ENCODE peak calls at places on chromosomes 4 and X, in eight cellular contexts. X is upper lobe of left lung, H is K562, F is right lobe of liver, P is body of pancreas, V is HepG2, M is IMR-90, C is HCT116. N is an unnamed sample. For H3K4me1, the result is how much of the 10 kb centered on the place peaks cover.

GRCh38 chrX:49884290-49884862 is 5.1 kb downstream of the USP27X start:
- DNase-seq in X (peak), H (peak), F (peak), P (peak), V (peak), M (peak), C (peak), N (peak)

GRCh38 chr4:57442834-57443291 is 332.7 kb upstream of the IGFBP7 start:
- DNase-seq in X (no peak), H (peak), F (peak), P (peak), V (peak), M (peak), C (no peak), N (no peak)

GRCh38 chr4:128061566-128062536 is 739 bp downstream of the LARP1B start:
- DNase-seq in X (no peak), H (peak), F (peak), P (peak), V (peak), M (peak), C (peak), N (peak)

GRCh38 chrX:68703849-68704248 is 56.4 kb downstream of the STARD8 start:
- DNase-seq in X (no peak), H (no peak), F (no peak), P (no peak), V (no peak), M (no peak), C (no peak), N (no peak)

GRCh38 chrX:31213941-31214340 is 142.1 kb upstream of the FTHL17 start:
- DNase-seq in X (no peak), H (peak), F (no peak), P (peak), V (no peak), M (peak), C (no peak), N (no peak)

GRCh38 chrX:135512508-135513139 is 7.8 kb upstream of the INTS6L start:
- DNase-seq in X (no peak), H (no peak), F (no peak), P (no peak), V (no peak), M (no peak), C (no peak), N (no peak)

GRCh38 chr4:145216532-145216931 is 36.1 kb upstream of the OTUD4 start:
- DNase-seq in X (no peak), H (no peak), F (no peak), P (no peak), V (no peak), M (peak), C (peak), N (no peak)

GRCh38 chr4:77652237-77652897 is 46.7 kb downstream of the CXCL13 start:
- DNase-seq in X (no peak), H (no peak), F (no peak), P (peak), V (no peak), M (no peak), C (no peak), N (no peak)

GRCh38 chr4:150385606-150386005 is 196.3 kb upstream of the MAB21L2 start:
- DNase-seq in X (no peak), H (no peak), F (no peak), P (peak), V (no peak), M (peak), C (no peak), N (no peak)

GRCh38 chr4:7172508-7172907 is 19.8 kb upstream of the SORCS2 start:
- DNase-seq in X (no peak), H (no peak), F (no peak), P (no peak), V (no peak), M (no peak), C (no peak), N (peak)

GRCh38 chr4:93183589-93183988 is 645.0 kb upstream of the ATOH1 start:
- DNase-seq in X (no peak), H (no peak), F (no peak), P (no peak), V (no peak), M (no peak), C (no peak), N (no peak)

GRCh38 chrX:145817666-145818521 is at the start of gene SLITRK2:
- DNase-seq in X (peak), H (no peak), F (peak), P (peak), V (no peak), M (no peak), C (no peak), N (peak)

GRCh38 chr4:73853246-73853704 is at the start of gene PF4V1:
- DNase-seq in X (peak), H (no peak), F (peak), P (peak), V (no peak), M (no peak), C (no peak), N (peak)

GRCh38 chrX:52544147-52544840 is 27.4 kb upstream of the XAGE1B start:
- DNase-seq in X (no peak), H (no peak), F (no peak), P (no peak), V (no peak), M (no peak), C (no peak), N (no peak)

GRCh38 chr4:106584590-106584989 is 216.0 kb upstream of the GIMD1 start:
- DNase-seq in X (no peak), H (no peak), F (no peak), P (no peak), V (no peak), M (peak), C (no peak), N (no peak)

GRCh38 chr4:1045193-1045594 is 33.8 kb downstream of the FGFRL1 start:
- DNase-seq in X (peak), H (no peak), F (peak), P (peak), V (no peak), M (no peak), C (no peak), N (peak)

GRCh38 chrX:110992611-110993010 is 103.4 kb upstream of the PAK3 start:
- DNase-seq in X (no peak), H (peak), F (no peak), P (peak), V (peak), M (peak), C (no peak), N (no peak)

GRCh38 chr4:20395160-20395773 is 143.6 kb downstream of the SLIT2 start:
- DNase-seq in X (no peak), H (peak), F (peak), P (peak), V (peak), M (peak), C (peak), N (no peak)

GRCh38 chrX:149950681-149951080 is 12.4 kb upstream of the EOLA2 start:
- DNase-seq in X (no peak), H (peak), F (no peak), P (no peak), V (peak), M (peak), C (peak), N (no peak)

GRCh38 chrX:136759968-136760367 is 20.8 kb downstream of the ARHGEF6 start:
- DNase-seq in X (no peak), H (no peak), F (no peak), P (no peak), V (no peak), M (no peak), C (no peak), N (no peak)

GRCh38 chrX:106168107-106168506 is at the start of gene PWWP3B:
- DNase-seq in X (no peak), H (no peak), F (peak), P (peak), V (no peak), M (no peak), C (peak), N (no peak)

GRCh38 chr4:73222466-73223257 is 35.9 kb downstream of the ANKRD17 start:
- DNase-seq in X (no peak), H (peak), F (no peak), P (peak), V (peak), M (peak), C (peak), N (no peak)

GRCh38 chr4:155883895-155884294 is 17.8 kb upstream of the ASIC5 start:
- DNase-seq in X (no peak), H (no peak), F (no peak), P (no peak), V (no peak), M (no peak), C (no peak), N (no peak)

GRCh38 chrX:47585273-47585672 is 3.0 kb downstream of the TIMP1 start:
- DNase-seq in X (peak), H (no peak), F (no peak), P (no peak), V (no peak), M (no peak), C (no peak), N (no peak)

GRCh38 chrX:47586043-47586787 is 4.0 kb downstream of the TIMP1 start:
- DNase-seq in X (no peak), H (no peak), F (no peak), P (no peak), V (no peak), M (no peak), C (no peak), N (no peak)

GRCh38 chrX:47587906-47588735 is 5.9 kb downstream of the TIMP1 start:
- DNase-seq in X (no peak), H (no peak), F (no peak), P (no peak), V (no peak), M (no peak), C (no peak), N (no peak)

GRCh38 chrX:47584714-47585113 is 2.5 kb downstream of the TIMP1 start:
- DNase-seq in X (no peak), H (no peak), F (no peak), P (no peak), V (no peak), M (no peak), C (no peak), N (no peak)

GRCh38 chrX:47587091-47587891 is 5.1 kb downstream of the TIMP1 start:
- DNase-seq in X (no peak), H (no peak), F (no peak), P (no peak), V (no peak), M (peak), C (no peak), N (no peak)
- TF ChIP-seq POLR2A in X (no peak), H (peak), F (no peak), P (no peak), V (no peak), M (peak), C (no peak), N (no peak)

DNA sequence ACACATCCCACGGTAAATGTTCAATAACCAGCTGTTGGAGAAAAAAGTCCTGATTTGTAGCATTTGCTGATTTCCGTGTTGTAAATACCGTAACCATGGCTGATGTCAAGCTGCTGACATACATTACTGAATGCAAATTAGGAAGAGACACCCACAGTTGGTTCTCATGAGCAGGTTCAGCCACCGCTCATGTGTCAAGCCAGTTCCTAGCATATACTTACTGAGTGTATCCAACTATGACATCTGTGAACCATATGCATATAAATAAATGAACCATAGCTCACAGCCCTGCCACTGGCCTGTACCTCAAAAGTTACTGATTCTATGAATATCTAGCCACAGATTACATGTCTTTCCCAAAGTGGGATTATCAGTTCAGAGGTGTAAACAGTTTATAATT is 29.5 kb downstream of the FHDC1 start:
- DNase-seq in X (no peak), H (no peak), F (no peak), P (no peak), V (no peak), M (peak), C (no peak), N (no peak)
- H3K4me1 ChIP-seq in X (under half), H (under half), F (under half), P (under half), V (under half), M (under half), C (under half), N (under half)

DNA sequence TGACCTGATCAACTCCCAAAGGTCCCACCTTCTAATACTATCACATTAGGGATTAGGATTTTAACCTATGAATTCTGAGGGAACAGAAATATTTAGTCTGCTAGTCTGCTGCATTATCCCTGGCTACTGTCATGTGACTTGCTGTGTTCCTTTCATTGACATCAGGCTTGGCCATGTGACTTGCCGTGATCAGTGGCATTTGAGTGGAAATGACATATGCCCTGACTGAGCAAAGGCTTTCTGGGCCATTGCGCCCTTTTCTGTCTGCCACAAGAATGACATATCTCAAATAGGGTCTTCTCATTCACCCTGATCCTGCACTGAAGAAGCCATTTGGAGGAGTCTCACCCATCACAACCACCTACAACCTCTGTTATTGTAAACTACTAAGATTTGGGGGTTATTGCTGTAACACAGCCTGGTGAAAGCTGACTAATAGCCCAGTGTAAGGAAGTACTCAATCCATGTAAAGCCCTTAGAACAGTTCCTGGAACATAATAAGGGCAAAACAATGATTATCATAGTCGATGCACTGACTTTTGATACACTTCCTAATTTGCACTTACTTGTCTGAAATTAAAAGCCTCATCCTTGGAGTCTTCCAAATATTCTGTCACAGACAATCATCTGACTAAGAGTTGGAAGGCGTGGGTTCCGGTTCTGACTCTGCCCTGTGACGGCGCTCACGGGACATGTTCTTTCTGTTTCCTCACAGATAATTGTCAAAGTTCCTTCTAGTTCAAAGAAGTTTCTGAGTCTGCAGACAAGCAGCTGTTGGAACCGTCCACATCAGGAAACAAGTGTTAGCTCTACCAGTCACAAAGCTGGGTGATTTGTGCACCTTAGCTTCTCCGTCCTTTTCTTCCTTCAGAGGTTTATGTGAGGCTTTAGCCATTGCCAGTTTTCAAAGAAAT is 33.2 kb upstream of the RASGEF1B start:
- DNase-seq in X (no peak), H (no peak), F (peak), P (peak), V (no peak), M (no peak), C (no peak), N (peak)
- H3K27ac ChIP-seq in X (peak), H (no peak), F (peak), P (peak), V (no peak), M (no peak), C (no peak), N (peak)

GRCh38 chrX:120562569-120562926 is 1.8 kb upstream of the CUL4B start:
- DNase-seq in X (no peak), H (no peak), F (no peak), P (no peak), V (no peak), M (no peak), C (no peak), N (no peak)

GRCh38 chrX:120560405-120560841 is 339 bp downstream of the CUL4B start:
- DNase-seq in X (no peak), H (no peak), F (no peak), P (peak), V (peak), M (peak), C (no peak), N (peak)

GRCh38 chrX:120561634-120562568 is 1.1 kb upstream of the CUL4B start:
- DNase-seq in X (no peak), H (no peak), F (no peak), P (no peak), V (no peak), M (no peak), C (no peak), N (no peak)

GRCh38 chrX:120559799-120560198 is 963 bp downstream of the CUL4B start:
- DNase-seq in X (no peak), H (no peak), F (no peak), P (no peak), V (no peak), M (no peak), C (no peak), N (no peak)

GRCh38 chrX:120560842-120561633 is at the start of gene CUL4B:
- DNase-seq in X (peak), H (peak), F (peak), P (peak), V (peak), M (peak), C (peak), N (peak)
- TF ChIP-seq POLR2A in X (peak), H (peak), F (peak), P (peak), V (peak), M (peak), C (no peak), N (peak)

N was measured in spleen.